ENCODE peak calls at places on chromosomes 6 and 20, in five cellular contexts. S, P, L, W and M are unnamed samples.

GRCh38 chr6:7155871-7156579 is 48.3 kb downstream of the RREB1 start:
- DNase-seq in S (no peak), W (no peak), P (no peak), L (no peak), M (no peak)

GRCh38 chr6:20098267-20098876 is 113.9 kb downstream of the MBOAT1 start:
- DNase-seq in P (no peak), W (no peak), S (no peak), L (no peak), M (no peak)

GRCh38 chr20:62587757-62588402 is 54.4 kb upstream of the SLCO4A1 start:
- DNase-seq in W (no peak), P (no peak), S (no peak), L (peak), M (no peak)

GRCh38 chr20:35598899-35599775 is 16.5 kb upstream of the SPAG4 start:
- DNase-seq in S (no peak), W (peak), L (no peak), P (no peak), M (no peak)

GRCh38 chr6:9553002-9553401 is 861.9 kb downstream of the TFAP2A start:
- DNase-seq in S (no peak), P (no peak), L (no peak), W (no peak), M (no peak)

GRCh38 chr20:59386819-59387218 is 86.4 kb downstream of the EDN3 start:
- DNase-seq in P (no peak), W (no peak), L (no peak), S (no peak), M (no peak)

GRCh38 chr20:38229376-38230252 is 30.9 kb downstream of the KIAA1755 start:
- DNase-seq in S (no peak), L (peak), P (no peak), W (no peak), M (no peak)

GRCh38 chr6:37048851-37049734 is 43.6 kb downstream of the FGD2 start:
- DNase-seq in L (peak), W (peak), S (no peak), P (peak), M (no peak)

GRCh38 chr6:158815379-158815724 is 3.8 kb downstream of the EZR start:
- DNase-seq in W (no peak), L (no peak), P (no peak), S (no peak), M (no peak)

GRCh38 chr6:6722195-6722594 is 133.7 kb downstream of the LY86 start:
- DNase-seq in W (no peak), S (no peak), L (no peak), P (no peak), M (no peak)

GRCh38 chr6:16966821-16967817 is 134.7 kb upstream of the STMND1 start:
- DNase-seq in W (no peak), L (peak), S (no peak), P (no peak), M (no peak)

GRCh38 chr20:37407117-37407566 is 61.2 kb downstream of the SRC start:
- DNase-seq in L (peak), W (no peak), S (no peak), P (no peak), M (no peak)

GRCh38 chr20:38211200-38212097 is 46.4 kb upstream of the TGM2 start:
- DNase-seq in S (no peak), W (no peak), L (no peak), P (no peak), M (no peak)

GRCh38 chr6:111418971-111419693 is 63.9 kb downstream of the REV3L start:
- DNase-seq in L (peak), P (peak), W (no peak), S (no peak), M (no peak)

GRCh38 chr6:14516947-14517346 is 399.4 kb downstream of the CD83 start:
- DNase-seq in L (no peak), S (no peak), P (no peak), W (no peak), M (no peak)

GRCh38 chr6:82396964-82397761 is 33.5 kb downstream of the TPBG start:
- DNase-seq in L (peak), P (peak), W (no peak), S (no peak), M (peak)

GRCh38 chr6:36235862-36236261 is 34.0 kb upstream of the PNPLA1 start:
- DNase-seq in L (no peak), P (no peak), S (no peak), W (no peak), M (no peak)

GRCh38 chr6:971981-972640 is 279.2 kb upstream of the EXOC2 start:
- DNase-seq in S (no peak), P (no peak), L (peak), W (no peak), M (no peak)

GRCh38 chr20:11389188-11389587 is 528.5 kb upstream of the BTBD3 start:
- DNase-seq in P (no peak), S (no peak), L (peak), W (no peak), M (no peak)

GRCh38 chr6:47147175-47147727 is 105.1 kb upstream of the ADGRF1 start:
- DNase-seq in W (no peak), S (no peak), L (no peak), P (no peak), M (no peak)

GRCh38 chr6:15544321-15544900 is 118.4 kb downstream of the DTNBP1 start:
- DNase-seq in L (no peak), P (no peak), S (no peak), W (no peak), M (no peak)

GRCh38 chr20:11849976-11850670 is 67.6 kb upstream of the BTBD3 start:
- DNase-seq in W (no peak), L (peak), P (no peak), S (peak), M (no peak)

GRCh38 chr6:22906091-22906549 is 336.8 kb downstream of the HDGFL1 start:
- DNase-seq in P (no peak), S (no peak), L (peak), W (no peak), M (no peak)

GRCh38 chr6:31865205-31866118 is 2.8 kb upstream of the NEU1 start:
- DNase-seq in L (no peak), S (no peak), P (no peak), W (no peak), M (no peak)

GRCh38 chr6:144953552-144954240 is 668.6 kb downstream of the UTRN start:
- DNase-seq in L (peak), S (no peak), W (no peak), P (peak), M (no peak)

GRCh38 chr20:58630063-58630462 is 21.0 kb upstream of the STX16 start:
- DNase-seq in W (no peak), P (no peak), L (peak), S (no peak), M (no peak)

GRCh38 chr6:165049362-165049761 is 260.0 kb downstream of the C6orf118 start:
- DNase-seq in P (no peak), W (no peak), S (no peak), L (peak), M (no peak)

GRCh38 chr6:41497994-41498393 is 48.2 kb upstream of the FOXP4 start:
- DNase-seq in S (no peak), P (no peak), W (no peak), L (peak), M (no peak)

GRCh38 chr20:64038252-64038578 is 2.2 kb downstream of the C20orf204 start:
- DNase-seq in L (no peak), P (no peak), W (no peak), S (no peak), M (no peak)

GRCh38 chr6:3987072-3987471 is 91.9 kb downstream of the FAM217A start:
- DNase-seq in S (no peak), W (no peak), L (no peak), P (no peak), M (no peak)

GRCh38 chr6:131061041-131061770 is 1.8 kb downstream of the EPB41L2 start:
- DNase-seq in W (no peak), P (peak), L (no peak), S (no peak), M (no peak)

GRCh38 chr6:21802611-21802899 is 209.0 kb downstream of the SOX4 start:
- DNase-seq in S (no peak), W (no peak), P (no peak), L (no peak), M (no peak)

GRCh38 chr6:56528412-56528841 is 114.3 kb downstream of the DST start:
- DNase-seq in S (no peak), W (no peak), P (peak), L (peak), M (peak)

GRCh38 chr6:118875672-118876071 is 18.3 kb upstream of the ASF1A start:
- DNase-seq in P (no peak), W (no peak), S (no peak), L (no peak), M (no peak)

GRCh38 chr20:22555791-22556564 is 28.4 kb downstream of the FOXA2 start:
- DNase-seq in S (no peak), L (no peak), W (no peak), P (no peak), M (no peak)

GRCh38 chr6:16496982-16497823 is 258.8 kb downstream of the GMPR start:
- DNase-seq in S (no peak), L (no peak), P (no peak), W (no peak), M (no peak)

GRCh38 chr20:1281279-1282057 is 15.4 kb downstream of the SNPH start:
- DNase-seq in W (peak), L (no peak), S (peak), P (no peak), M (no peak)

GRCh38 chr6:122184260-122184934 is 215.1 kb upstream of the HSF2 start:
- DNase-seq in W (no peak), P (no peak), L (peak), S (no peak), M (no peak)
- H3K4me3 ChIP-seq in W (no peak), P (no peak), L (no peak), S (peak), M (no peak)

DNA sequence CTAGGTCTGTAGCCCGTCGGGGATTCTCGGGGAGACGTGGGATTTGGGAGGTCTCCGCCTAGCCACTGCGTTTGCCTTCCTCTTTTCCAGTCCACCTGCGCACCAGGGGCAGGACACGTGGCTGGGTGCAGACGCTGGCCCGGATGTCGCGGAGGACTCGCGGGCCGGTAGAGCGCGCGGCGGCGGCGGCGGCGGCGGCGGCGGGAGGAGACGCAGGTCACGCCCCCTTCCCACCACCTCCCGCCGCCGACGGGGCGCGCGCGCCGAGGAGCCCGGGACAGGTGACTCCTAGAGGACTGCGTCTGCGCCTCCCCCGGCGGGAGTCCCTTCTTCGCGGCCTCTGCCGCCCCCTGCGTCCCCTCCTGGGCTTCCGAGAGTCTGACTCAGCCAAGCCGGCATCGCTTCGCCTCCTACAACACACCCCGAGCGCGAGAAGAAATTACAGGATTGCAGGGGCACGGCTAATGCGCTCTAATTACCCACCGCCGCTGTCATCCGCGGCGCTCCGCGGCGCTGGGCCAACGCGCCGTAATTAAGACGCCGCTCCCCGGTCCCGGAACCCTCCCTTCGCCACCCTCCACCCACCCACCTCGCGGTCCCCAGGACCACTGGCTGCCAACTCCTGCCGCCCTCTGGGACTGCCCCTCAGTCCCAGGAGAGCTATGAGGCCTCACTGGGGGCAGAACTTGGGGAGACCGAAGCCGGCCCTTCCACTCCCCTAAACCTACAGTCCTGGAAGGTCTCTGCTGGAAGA is 124.5 kb downstream of the MRPL14 start:
- DNase-seq in L (peak), S (peak), W (peak), P (no peak), M (no peak)
- TF ChIP-seq CTCF in L (no peak), S (no peak), W (no peak), P (peak), M (no peak)

GRCh38 chr20:52749020-52749419 is 223.1 kb upstream of the TSHZ2 start:
- DNase-seq in L (no peak), P (no peak), S (no peak), W (no peak), M (no peak)
- H3K4me3 ChIP-seq in L (no peak), P (no peak), S (no peak), W (no peak), M (no peak)

GRCh38 chr20:48736231-48736630 is 91.6 kb downstream of the PREX1 start:
- DNase-seq in L (no peak), P (no peak), W (no peak), S (no peak), M (no peak)
- TF ChIP-seq CTCF in L (no peak), P (no peak), W (no peak), S (no peak), M (no peak)

DNA sequence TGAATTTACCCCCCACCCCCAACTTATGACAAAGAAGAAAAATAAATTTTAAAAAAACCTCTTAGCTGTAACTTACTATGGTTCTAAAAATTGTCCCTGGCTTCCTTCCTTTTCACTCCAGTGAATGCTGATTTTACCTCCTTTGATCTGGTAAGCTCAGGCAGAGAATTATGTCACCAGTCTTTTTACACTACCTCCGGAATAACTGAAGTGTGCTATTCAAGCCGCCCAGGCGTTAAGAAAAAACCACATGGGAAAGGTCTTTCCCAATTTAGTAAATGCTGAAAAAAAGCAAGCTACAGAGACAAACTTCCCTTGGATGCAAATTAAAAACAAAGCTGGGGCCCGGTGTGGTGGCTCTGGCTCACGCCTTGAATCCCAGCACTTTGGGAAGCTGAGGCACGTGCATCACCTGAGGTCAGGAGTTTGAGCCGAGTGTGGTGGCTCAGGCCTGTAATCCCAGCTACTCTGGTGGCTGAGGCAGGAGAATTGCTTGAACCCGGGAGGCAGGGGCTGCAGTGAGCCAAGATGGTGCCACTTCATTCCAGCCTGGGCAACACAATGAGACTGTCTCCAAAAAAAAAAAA is 12.4 kb downstream of the SNX5 start:
- DNase-seq in P (no peak), W (no peak), L (no peak), S (no peak), M (no peak)
- H3K4me3 ChIP-seq in P (no peak), W (no peak), L (no peak), S (no peak), M (no peak)

GRCh38 chr6:11203306-11204009 is 29.0 kb downstream of the NEDD9 start:
- DNase-seq in L (no peak), P (no peak), W (no peak), S (no peak), M (no peak)
- TF ChIP-seq CTCF in L (no peak), P (no peak), W (no peak), S (no peak), M (no peak)